ENCODE peak calls at places on chromosomes 7 and 10, in six cellular contexts. B is GM12865, T is neural crest cell, D is A549, O is type B pancreatic cell, P is RWPE1. W is an unnamed sample.

GRCh38 chr10:111089293-111089692 is 12.5 kb downstream of the ADRA2A start:
- DNase-seq in D (no peak), B (no peak), O (peak), T (no peak), P (no peak), W (no peak)

GRCh38 chr10:122163182-122164027 is 107.7 kb upstream of the BTBD16 start:
- DNase-seq in P (no peak), T (peak), B (no peak), O (peak), D (no peak), W (no peak)

GRCh38 chr7:133253522-133253882 is 624 bp downstream of the EXOC4 start:
- DNase-seq in O (no peak), T (no peak), P (no peak), D (peak), B (peak), W (no peak)

GRCh38 chr7:81627565-81628287 is 142.1 kb downstream of the HGF start:
- DNase-seq in O (no peak), T (no peak), B (no peak), D (no peak), P (peak), W (no peak)

GRCh38 chr10:590721-591120 is 98.7 kb downstream of the DIP2C start:
- DNase-seq in O (no peak), D (no peak), P (no peak), T (no peak), B (no peak), W (no peak)

GRCh38 chr10:130136214-130137076 is at the start of gene GLRX3:
- DNase-seq in O (peak), T (peak), D (peak), B (peak), P (peak), W (peak)

GRCh38 chr7:100607111-100607510 is 4.9 kb downstream of the PCOLCE start:
- DNase-seq in B (no peak), T (no peak), D (no peak), P (no peak), O (no peak), W (no peak)

GRCh38 chr7:141702047-141702567 is at the start of gene DENND11:
- DNase-seq in T (peak), B (peak), D (no peak), O (peak), P (peak), W (peak)

GRCh38 chr10:69145864-69146263 is 21.9 kb downstream of the VPS26A start:
- DNase-seq in O (no peak), T (no peak), D (no peak), P (no peak), B (no peak), W (no peak)

DNA sequence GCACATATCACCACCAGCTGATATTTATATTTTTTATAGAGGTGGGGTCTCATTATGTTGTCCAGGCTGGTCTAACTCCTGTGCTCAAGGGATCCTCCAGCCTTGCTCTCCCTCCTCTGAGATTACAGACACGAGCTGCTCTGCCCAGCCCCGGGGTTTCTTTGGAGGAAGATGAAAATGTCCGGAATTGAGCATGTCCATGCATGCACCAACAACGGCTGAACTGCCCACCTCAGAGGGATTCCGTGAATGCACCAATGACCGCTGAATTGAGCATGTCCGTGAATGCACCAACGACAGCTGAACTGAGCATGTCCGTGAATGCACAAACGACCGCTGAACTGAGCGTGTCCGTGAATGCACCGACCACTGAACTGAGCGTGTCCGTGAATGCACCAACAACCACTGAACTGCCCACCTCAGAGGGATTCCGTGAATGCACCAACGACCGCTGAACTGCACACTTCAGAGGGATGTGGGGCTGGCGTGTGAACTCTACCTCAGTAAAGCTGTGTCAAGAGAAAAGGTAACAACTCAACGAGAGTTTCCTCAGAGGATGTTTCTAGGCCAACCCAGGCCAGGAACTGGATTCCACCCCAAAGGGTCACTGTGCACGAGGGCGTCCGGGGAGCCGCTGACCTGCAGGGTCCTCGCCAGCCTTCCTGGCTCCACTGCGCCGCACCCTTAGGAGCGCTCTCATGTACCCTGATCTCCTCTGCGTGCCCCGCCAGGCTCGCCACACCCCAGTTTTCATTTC is 34.9 kb upstream of the INPP5A start:
- DNase-seq in T (no peak), D (no peak), O (no peak), B (no peak), P (no peak), W (no peak)
- TF ChIP-seq CTCF in T (no peak), D (no peak), O (no peak), B (no peak), P (no peak), W (no peak)

GRCh38 chr7:122901250-122901649 is 15.0 kb upstream of the CADPS2 start:
- DNase-seq in P (no peak), D (no peak), O (no peak), T (no peak), B (no peak), W (no peak)

GRCh38 chr7:122902751-122903495 is 16.7 kb upstream of the CADPS2 start:
- DNase-seq in P (no peak), D (peak), T (no peak), O (no peak), B (peak), W (no peak)
- TF ChIP-seq CTCF in P (no peak), D (no peak), T (peak), O (peak), B (peak), W (no peak)

GRCh38 chr10:6095810-6096209 is 7.0 kb downstream of the RBM17 start:
- DNase-seq in T (no peak), D (no peak), B (no peak), P (no peak), O (no peak), W (no peak)

GRCh38 chr10:6088721-6089333 is at the start of gene RBM17:
- DNase-seq in B (peak), P (peak), T (peak), O (peak), D (peak), W (peak)

GRCh38 chr10:6092731-6093130 is 3.9 kb downstream of the RBM17 start:
- DNase-seq in O (no peak), P (no peak), T (no peak), D (no peak), B (no peak), W (no peak)

GRCh38 chr10:6089334-6090219 is 743 bp downstream of the RBM17 start:
- DNase-seq in P (peak), O (peak), T (peak), B (peak), D (no peak), W (no peak)

GRCh38 chr10:6091630-6092029 is 2.8 kb downstream of the RBM17 start:
- DNase-seq in B (peak), D (no peak), T (no peak), P (no peak), O (no peak), W (no peak)
- TF ChIP-seq CTCF in B (no peak), D (no peak), T (no peak), P (no peak), O (no peak), W (no peak)

GRCh38 chr7:107874097-107874496 is 16.9 kb upstream of the DLD start:
- DNase-seq in T (no peak), D (no peak), B (no peak), P (no peak), O (no peak), W (no peak)

GRCh38 chr7:107879400-107880035 is 11.5 kb upstream of the DLD start:
- DNase-seq in O (no peak), D (peak), B (peak), P (peak), T (peak), W (no peak)

GRCh38 chr7:107878636-107879035 is 12.3 kb upstream of the DLD start:
- DNase-seq in D (no peak), T (no peak), O (no peak), P (no peak), B (no peak), W (no peak)

GRCh38 chr7:107874605-107875446 is 16.2 kb upstream of the DLD start:
- DNase-seq in T (peak), O (no peak), B (peak), D (peak), P (peak), W (peak)

DNA sequence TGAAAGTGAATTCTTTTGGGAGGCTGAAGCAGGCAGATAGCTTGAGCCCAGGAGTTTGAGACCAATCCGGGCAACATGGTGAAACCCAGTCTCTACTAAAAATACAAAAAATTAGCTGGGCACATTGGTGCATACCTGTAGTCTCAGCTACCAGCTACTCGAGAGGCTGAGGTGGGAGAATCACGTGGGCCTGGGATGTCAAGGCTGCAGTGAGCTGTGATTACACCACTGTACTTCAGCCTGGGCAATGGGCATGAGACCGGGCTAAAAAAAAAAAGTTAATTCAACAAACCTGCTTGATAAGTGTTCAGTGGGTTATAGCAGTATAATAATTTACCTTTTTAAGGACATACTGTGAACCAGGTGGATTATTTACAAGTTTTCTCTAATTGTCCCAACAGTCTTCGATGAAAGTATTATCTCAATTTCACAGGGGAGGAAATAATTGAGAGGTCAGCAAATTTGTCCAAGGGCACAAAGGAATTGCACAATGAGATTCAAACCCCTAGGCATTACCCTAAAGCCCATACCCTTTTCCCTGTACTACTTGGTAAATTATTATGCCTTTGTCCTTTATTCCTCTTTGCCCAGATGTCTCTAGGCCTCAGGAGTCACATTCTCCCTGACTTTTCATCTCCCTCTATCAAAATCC is 13.1 kb upstream of the DLD start:
- DNase-seq in P (no peak), D (no peak), O (no peak), B (no peak), T (no peak), W (no peak)
- TF ChIP-seq CTCF in P (no peak), D (no peak), O (no peak), B (no peak), T (no peak), W (no peak)